ENCODE peak calls at places on chromosomes 6 and 20, in seven cellular contexts. One of them, this sample, is unnamed.

GRCh38 chr6:33271098-33271607 is 523 bp downstream of the VPS52 start:
- DNase-seq in NCI-H2107: no peak
- DNase-seq in activated naive CD4-positive, alpha-beta T cell: no peak
- DNase-seq in T-helper 2 cell: no peak
- DNase-seq in AG09309: no peak
- DNase-seq in GM10248: no peak
- DNase-seq in fibroblast of the aortic adventitia: no peak
- DNase-seq in this sample: no peak

GRCh38 chr6:7042056-7042653 is 65.6 kb upstream of the RREB1 start:
- DNase-seq in GM10248: no peak
- DNase-seq in NCI-H2107: no peak
- DNase-seq in fibroblast of the aortic adventitia: no peak
- DNase-seq in T-helper 2 cell: no peak
- DNase-seq in AG09309: no peak
- DNase-seq in activated naive CD4-positive, alpha-beta T cell: no peak
- DNase-seq in this sample: no peak

GRCh38 chr20:47175501-47175900 is 181.0 kb downstream of the ZMYND8 start:
- DNase-seq in activated naive CD4-positive, alpha-beta T cell: no peak
- DNase-seq in GM10248: no peak
- DNase-seq in T-helper 2 cell: no peak
- DNase-seq in fibroblast of the aortic adventitia: no peak
- DNase-seq in NCI-H2107: no peak
- DNase-seq in AG09309: no peak
- DNase-seq in this sample: no peak

GRCh38 chr20:35503841-35504460 is 25.5 kb downstream of the C20orf173 start:
- DNase-seq in fibroblast of the aortic adventitia: peak
- DNase-seq in GM10248: no peak
- DNase-seq in activated naive CD4-positive, alpha-beta T cell: no peak
- DNase-seq in AG09309: no peak
- DNase-seq in T-helper 2 cell: no peak
- DNase-seq in NCI-H2107: no peak
- DNase-seq in this sample: peak

GRCh38 chr6:75205776-75206334 is at the start of gene COL12A1:
- DNase-seq in NCI-H2107: no peak
- DNase-seq in T-helper 2 cell: no peak
- DNase-seq in AG09309: peak
- DNase-seq in GM10248: peak
- DNase-seq in activated naive CD4-positive, alpha-beta T cell: no peak
- DNase-seq in fibroblast of the aortic adventitia: peak
- DNase-seq in this sample: no peak

GRCh38 chr20:63100401-63100925 is 93.7 kb upstream of the BHLHE23 start:
- DNase-seq in NCI-H2107: no peak
- DNase-seq in activated naive CD4-positive, alpha-beta T cell: no peak
- DNase-seq in T-helper 2 cell: no peak
- DNase-seq in fibroblast of the aortic adventitia: no peak
- DNase-seq in AG09309: no peak
- DNase-seq in GM10248: no peak
- DNase-seq in this sample: no peak

GRCh38 chr6:112640895-112641294 is 293.8 kb downstream of the RFPL4B start:
- DNase-seq in T-helper 2 cell: no peak
- DNase-seq in NCI-H2107: no peak
- DNase-seq in fibroblast of the aortic adventitia: peak
- DNase-seq in GM10248: no peak
- DNase-seq in activated naive CD4-positive, alpha-beta T cell: no peak
- DNase-seq in AG09309: peak
- DNase-seq in this sample: no peak

GRCh38 chr20:63858393-63859165 is 2.7 kb upstream of the ABHD16B start:
- DNase-seq in NCI-H2107: no peak
- DNase-seq in fibroblast of the aortic adventitia: no peak
- DNase-seq in T-helper 2 cell: no peak
- DNase-seq in GM10248: no peak
- DNase-seq in AG09309: no peak
- DNase-seq in activated naive CD4-positive, alpha-beta T cell: no peak
- DNase-seq in this sample: no peak

GRCh38 chr6:131250121-131250520 is 114.9 kb downstream of the AKAP7 start:
- DNase-seq in fibroblast of the aortic adventitia: peak
- DNase-seq in T-helper 2 cell: no peak
- DNase-seq in GM10248: no peak
- DNase-seq in activated naive CD4-positive, alpha-beta T cell: no peak
- DNase-seq in NCI-H2107: no peak
- DNase-seq in AG09309: peak
- DNase-seq in this sample: no peak

GRCh38 chr6:121771937-121772717 is 336.7 kb downstream of the GJA1 start:
- DNase-seq in fibroblast of the aortic adventitia: no peak
- DNase-seq in AG09309: no peak
- DNase-seq in NCI-H2107: no peak
- DNase-seq in activated naive CD4-positive, alpha-beta T cell: no peak
- DNase-seq in T-helper 2 cell: no peak
- DNase-seq in GM10248: peak
- DNase-seq in this sample: no peak

GRCh38 chr6:136158398-136158797 is 91.7 kb downstream of the MTFR2 start:
- DNase-seq in GM10248: no peak
- DNase-seq in NCI-H2107: no peak
- DNase-seq in AG09309: no peak
- DNase-seq in T-helper 2 cell: no peak
- DNase-seq in activated naive CD4-positive, alpha-beta T cell: no peak
- DNase-seq in fibroblast of the aortic adventitia: peak
- DNase-seq in this sample: no peak

GRCh38 chr20:24341781-24342180 is 127.6 kb upstream of the SYNDIG1 start:
- DNase-seq in GM10248: no peak
- DNase-seq in activated naive CD4-positive, alpha-beta T cell: no peak
- DNase-seq in AG09309: no peak
- DNase-seq in T-helper 2 cell: no peak
- DNase-seq in NCI-H2107: no peak
- DNase-seq in fibroblast of the aortic adventitia: no peak
- DNase-seq in this sample: no peak

GRCh38 chr6:30682181-30683117 is 4.0 kb downstream of the PPP1R18 start:
- DNase-seq in fibroblast of the aortic adventitia: peak
- DNase-seq in AG09309: peak
- DNase-seq in GM10248: peak
- DNase-seq in T-helper 2 cell: peak
- DNase-seq in activated naive CD4-positive, alpha-beta T cell: peak
- DNase-seq in NCI-H2107: no peak
- DNase-seq in this sample: no peak

GRCh38 chr6:114304304-114304887 is 38.4 kb downstream of the HS3ST5 start:
- DNase-seq in activated naive CD4-positive, alpha-beta T cell: no peak
- DNase-seq in AG09309: peak
- DNase-seq in fibroblast of the aortic adventitia: peak
- DNase-seq in T-helper 2 cell: no peak
- DNase-seq in NCI-H2107: no peak
- DNase-seq in GM10248: no peak
- DNase-seq in this sample: no peak

GRCh38 chr6:49606696-49607390 is 29.8 kb downstream of the RHAG start:
- DNase-seq in GM10248: peak
- DNase-seq in activated naive CD4-positive, alpha-beta T cell: no peak
- DNase-seq in NCI-H2107: peak
- DNase-seq in T-helper 2 cell: no peak
- DNase-seq in fibroblast of the aortic adventitia: peak
- DNase-seq in AG09309: peak
- DNase-seq in this sample: no peak

GRCh38 chr6:109595998-109596397 is 95.0 kb downstream of the AK9 start:
- DNase-seq in GM10248: peak
- DNase-seq in NCI-H2107: no peak
- DNase-seq in T-helper 2 cell: no peak
- DNase-seq in AG09309: peak
- DNase-seq in fibroblast of the aortic adventitia: peak
- DNase-seq in activated naive CD4-positive, alpha-beta T cell: no peak
- DNase-seq in this sample: no peak

GRCh38 chr6:81894788-81895221 is 142.3 kb upstream of the TENT5A start:
- DNase-seq in activated naive CD4-positive, alpha-beta T cell: no peak
- DNase-seq in fibroblast of the aortic adventitia: no peak
- DNase-seq in NCI-H2107: no peak
- DNase-seq in GM10248: no peak
- DNase-seq in AG09309: no peak
- DNase-seq in T-helper 2 cell: no peak
- DNase-seq in this sample: no peak

GRCh38 chr6:41599836-41600445 is 38.3 kb upstream of the MDFI start:
- DNase-seq in activated naive CD4-positive, alpha-beta T cell: no peak
- DNase-seq in GM10248: no peak
- DNase-seq in T-helper 2 cell: no peak
- DNase-seq in fibroblast of the aortic adventitia: no peak
- DNase-seq in NCI-H2107: no peak
- DNase-seq in AG09309: no peak
- DNase-seq in this sample: no peak

GRCh38 chr20:59462249-59462648 is 142.1 kb upstream of the PHACTR3 start:
- DNase-seq in activated naive CD4-positive, alpha-beta T cell: no peak
- DNase-seq in T-helper 2 cell: no peak
- DNase-seq in AG09309: no peak
- DNase-seq in fibroblast of the aortic adventitia: no peak
- DNase-seq in GM10248: no peak
- DNase-seq in NCI-H2107: no peak
- DNase-seq in this sample: no peak

GRCh38 chr6:48067148-48067709 is 43.8 kb downstream of the PTCHD4 start:
- DNase-seq in GM10248: no peak
- DNase-seq in AG09309: no peak
- DNase-seq in NCI-H2107: no peak
- DNase-seq in fibroblast of the aortic adventitia: no peak
- DNase-seq in T-helper 2 cell: no peak
- DNase-seq in activated naive CD4-positive, alpha-beta T cell: no peak
- DNase-seq in this sample: no peak

GRCh38 chr6:166989427-166990034 is 9.7 kb upstream of the CEP43 start:
- DNase-seq in NCI-H2107: no peak
- DNase-seq in T-helper 2 cell: peak
- DNase-seq in fibroblast of the aortic adventitia: peak
- DNase-seq in GM10248: peak
- DNase-seq in activated naive CD4-positive, alpha-beta T cell: peak
- DNase-seq in AG09309: no peak
- DNase-seq in this sample: no peak

GRCh38 chr6:28802417-28803336 is 121.1 kb downstream of the TRIM27 start:
- DNase-seq in T-helper 2 cell: no peak
- DNase-seq in activated naive CD4-positive, alpha-beta T cell: no peak
- DNase-seq in fibroblast of the aortic adventitia: peak
- DNase-seq in AG09309: no peak
- DNase-seq in GM10248: peak
- DNase-seq in NCI-H2107: no peak
- DNase-seq in this sample: no peak

GRCh38 chr6:160329188-160329587 is 19.0 kb upstream of the SLC22A3 start:
- DNase-seq in activated naive CD4-positive, alpha-beta T cell: no peak
- DNase-seq in GM10248: no peak
- DNase-seq in AG09309: no peak
- DNase-seq in T-helper 2 cell: no peak
- DNase-seq in NCI-H2107: no peak
- DNase-seq in fibroblast of the aortic adventitia: no peak
- DNase-seq in this sample: no peak

GRCh38 chr20:34078540-34078939 is 33.5 kb downstream of the EIF2S2 start:
- DNase-seq in activated naive CD4-positive, alpha-beta T cell: no peak
- DNase-seq in fibroblast of the aortic adventitia: no peak
- DNase-seq in GM10248: no peak
- DNase-seq in NCI-H2107: no peak
- DNase-seq in T-helper 2 cell: no peak
- DNase-seq in AG09309: no peak
- DNase-seq in this sample: no peak

GRCh38 chr20:25308671-25309394 is 60.9 kb downstream of the PYGB start:
- DNase-seq in T-helper 2 cell: no peak
- DNase-seq in activated naive CD4-positive, alpha-beta T cell: no peak
- DNase-seq in fibroblast of the aortic adventitia: no peak
- DNase-seq in NCI-H2107: no peak
- DNase-seq in AG09309: no peak
- DNase-seq in GM10248: no peak
- DNase-seq in this sample: no peak